ENCODE peak calls at places on chromosomes 2 and 18, in five cellular contexts. P, R, H, T and N are unnamed samples.

GRCh38 chr2:127326289-127326945 is 32.5 kb upstream of the ERCC3 start:
- DNase-seq in P (no peak), R (no peak), H (no peak), T (no peak), N (no peak)

GRCh38 chr2:186384226-186384625 is 101.8 kb upstream of the ZC3H15 start:
- DNase-seq in P (no peak), R (no peak), H (no peak), T (no peak), N (no peak)

GRCh38 chr2:36770542-36771287 is 74.2 kb downstream of the VIT start:
- DNase-seq in P (peak), R (no peak), H (peak), T (no peak), N (no peak)

GRCh38 chr2:232941400-232941799 is 71.3 kb downstream of the SNORC start:
- DNase-seq in P (no peak), R (no peak), H (no peak), T (no peak), N (no peak)

GRCh38 chr2:133712369-133712768 is 144.1 kb upstream of the NCKAP5 start:
- DNase-seq in P (no peak), R (no peak), H (no peak), T (no peak), N (no peak)

GRCh38 chr2:240962371-240963064 is 35.9 kb upstream of the SNED1 start:
- DNase-seq in P (no peak), R (peak), H (no peak), T (peak), N (peak)

GRCh38 chr18:48943736-48944527 is 6.8 kb downstream of the SMAD7 start:
- DNase-seq in P (no peak), R (no peak), H (no peak), T (no peak), N (no peak)

GRCh38 chr2:150997066-150997465 is 264.6 kb downstream of the RBM43 start:
- DNase-seq in P (no peak), R (no peak), H (no peak), T (no peak), N (no peak)

GRCh38 chr2:31251018-31251417 is 17.1 kb downstream of the EHD3 start:
- DNase-seq in P (no peak), R (no peak), H (no peak), T (peak), N (no peak)

GRCh38 chr2:48146552-48146951 is 240.3 kb upstream of the FBXO11 start:
- DNase-seq in P (no peak), R (no peak), H (no peak), T (no peak), N (no peak)

GRCh38 chr2:44120428-44120827 is 48.2 kb upstream of the PPM1B start:
- DNase-seq in P (peak), R (no peak), H (peak), T (no peak), N (no peak)

GRCh38 chr18:79628416-79629248 is 51.0 kb upstream of the CTDP1 start:
- DNase-seq in P (no peak), R (no peak), H (no peak), T (no peak), N (no peak)